ENCODE peak calls at places on chromosome 10, in five cellular contexts. F is heart left ventricle, Z is H54, V is IMR-90, T is A549. H is an unnamed sample.

GRCh38 chr10:78445308-78445707 is 411.6 kb downstream of the RPS24 start:
- DNase-seq in F (no peak), Z (no peak), V (no peak), T (no peak), H (no peak)

GRCh38 chr10:84341983-84342382 is 13.6 kb downstream of the CCSER2 start:
- DNase-seq in F (no peak), Z (no peak), V (no peak), T (no peak), H (no peak)

GRCh38 chr10:127872871-127873600 is 19.7 kb downstream of the CLRN3 start:
- DNase-seq in F (no peak), Z (no peak), V (no peak), T (no peak), H (no peak)

GRCh38 chr10:85936180-85936579 is 430.4 kb downstream of the GRID1 start:
- DNase-seq in F (no peak), Z (no peak), V (no peak), T (no peak), H (no peak)

GRCh38 chr10:110138197-110138812 is 69.1 kb upstream of the MXI1 start:
- DNase-seq in F (no peak), Z (no peak), V (peak), T (peak), H (no peak)

GRCh38 chr10:71719464-71720303 is at the start of gene C10orf105:
- DNase-seq in F (no peak), Z (no peak), V (no peak), T (no peak), H (no peak)

GRCh38 chr10:43124574-43125273 is 13.5 kb upstream of the CSGALNACT2 start:
- DNase-seq in F (no peak), Z (no peak), V (no peak), T (no peak), H (no peak)

GRCh38 chr10:62354941-62355340 is 19.2 kb upstream of the ZNF365 start:
- DNase-seq in F (no peak), Z (no peak), V (peak), T (no peak), H (no peak)

GRCh38 chr10:26359670-26360069 is 78.5 kb upstream of the APBB1IP start:
- DNase-seq in F (no peak), Z (no peak), V (no peak), T (no peak), H (no peak)

GRCh38 chr10:107894521-107894920 is 730.0 kb upstream of the SORCS1 start:
- DNase-seq in F (no peak), Z (no peak), V (no peak), T (no peak), H (no peak)

GRCh38 chr10:100183482-100183881 is 2.3 kb downstream of the ERLIN1 start:
- DNase-seq in F (no peak), Z (no peak), V (peak), T (peak), H (no peak)

GRCh38 chr10:125982256-125982948 is 86.0 kb downstream of the FANK1 start:
- DNase-seq in F (no peak), Z (peak), V (peak), T (peak), H (peak)

GRCh38 chr10:271201-271600 is 135.9 kb downstream of the ZMYND11 start:
- DNase-seq in F (no peak), Z (no peak), V (peak), T (no peak), H (no peak)

GRCh38 chr10:44325157-44325556 is 59.7 kb downstream of the CXCL12 start:
- DNase-seq in F (no peak), Z (no peak), V (no peak), T (no peak), H (no peak)

GRCh38 chr10:1141261-1141660 is 85.1 kb downstream of the WDR37 start:
- DNase-seq in F (no peak), Z (no peak), V (no peak), T (no peak), H (no peak)

GRCh38 chr10:74813371-74813770 is 13.0 kb upstream of the KAT6B start:
- DNase-seq in F (no peak), Z (no peak), V (no peak), T (no peak), H (no peak)

GRCh38 chr10:106506509-106507265 is 657.8 kb downstream of the SORCS1 start:
- DNase-seq in F (no peak), Z (no peak), V (peak), T (no peak), H (no peak)

GRCh38 chr10:100334762-100335161 is 4.7 kb upstream of the PKD2L1 start:
- DNase-seq in F (no peak), Z (no peak), V (no peak), T (no peak), H (no peak)

GRCh38 chr10:73810735-73811465 is 498 bp downstream of the NDST2 start:
- DNase-seq in F (peak), Z (peak), V (no peak), T (peak), H (peak)

GRCh38 chr10:1295756-1296480 is 239.7 kb downstream of the WDR37 start:
- DNase-seq in F (no peak), Z (no peak), V (no peak), T (no peak), H (no peak)

GRCh38 chr10:78196964-78197363 is 163.3 kb downstream of the RPS24 start:
- DNase-seq in F (no peak), Z (peak), V (peak), T (peak), H (no peak)

GRCh38 chr10:23157691-23158369 is 34.3 kb upstream of the PTF1A start:
- DNase-seq in F (no peak), Z (peak), V (peak), T (peak), H (peak)

GRCh38 chr10:116753759-116754158 is 11.4 kb upstream of the HSPA12A start:
- DNase-seq in F (no peak), Z (no peak), V (peak), T (no peak), H (peak)

GRCh38 chr10:121485443-121486139 is 112.7 kb downstream of the FGFR2 start:
- DNase-seq in F (no peak), Z (no peak), V (no peak), T (no peak), H (no peak)

GRCh38 chr10:96675846-96676245 is 44.5 kb downstream of the PIK3AP1 start:
- DNase-seq in F (no peak), Z (no peak), V (no peak), T (no peak), H (no peak)

GRCh38 chr10:12707461-12708185 is 293.9 kb downstream of the CCDC3 start:
- DNase-seq in F (no peak), Z (peak), V (peak), T (peak), H (peak)
- TF ChIP-seq POLR2A in F (no peak), Z (no peak), V (peak), T (no peak), H (no peak)

GRCh38 chr10:131909929-131910328 is 9.1 kb downstream of the PPP2R2D start:
- DNase-seq in F (no peak), Z (no peak), V (no peak), T (no peak), H (no peak)

GRCh38 chr10:131909014-131909808 is 8.4 kb downstream of the PPP2R2D start:
- DNase-seq in F (no peak), Z (no peak), V (no peak), T (no peak), H (no peak)

GRCh38 chr10:131912620-131913019 is 11.8 kb downstream of the PPP2R2D start:
- DNase-seq in F (no peak), Z (no peak), V (no peak), T (no peak), H (no peak)

GRCh38 chr10:131910663-131911314 is 10.0 kb downstream of the PPP2R2D start:
- DNase-seq in F (no peak), Z (no peak), V (no peak), T (no peak), H (no peak)

GRCh38 chr10:131911451-131911850 is 10.6 kb downstream of the PPP2R2D start:
- DNase-seq in F (no peak), Z (no peak), V (no peak), T (no peak), H (no peak)
- TF ChIP-seq POLR2A in F (no peak), Z (no peak), V (no peak), T (no peak), H (no peak)

GRCh38 chr10:21336476-21337170 is 188.9 kb downstream of the SKIDA1 start:
- DNase-seq in F (peak), Z (no peak), V (peak), T (peak), H (peak)
- TF ChIP-seq POLR2A in F (no peak), Z (no peak), V (no peak), T (no peak), H (no peak)

GRCh38 chr10:3065622-3066021 is 1.7 kb upstream of the PFKP start:
- DNase-seq in F (no peak), Z (no peak), V (no peak), T (no peak), H (peak)

GRCh38 chr10:3062502-3063186 is 4.7 kb upstream of the PFKP start:
- DNase-seq in F (no peak), Z (no peak), V (no peak), T (no peak), H (no peak)

GRCh38 chr10:3067045-3067858 is at the start of gene PFKP:
- DNase-seq in F (peak), Z (peak), V (no peak), T (peak), H (peak)

GRCh38 chr10:3066317-3066931 is 924 bp upstream of the PFKP start:
- DNase-seq in F (no peak), Z (no peak), V (no peak), T (no peak), H (peak)

GRCh38 chr10:3064423-3064822 is 2.9 kb upstream of the PFKP start:
- DNase-seq in F (no peak), Z (no peak), V (no peak), T (no peak), H (no peak)
- TF ChIP-seq POLR2A in F (no peak), Z (no peak), V (no peak), T (no peak), H (no peak)

GRCh38 chr10:102121739-102122372 is 1.7 kb upstream of the LDB1 start:
- DNase-seq in F (no peak), Z (no peak), V (peak), T (no peak), H (peak)

GRCh38 chr10:102119417-102120141 is 589 bp downstream of the LDB1 start:
- DNase-seq in F (no peak), Z (peak), V (peak), T (peak), H (peak)

GRCh38 chr10:102118867-102119266 is 1.3 kb downstream of the LDB1 start:
- DNase-seq in F (no peak), Z (no peak), V (peak), T (no peak), H (peak)

GRCh38 chr10:102120987-102121738 is 995 bp upstream of the LDB1 start:
- DNase-seq in F (no peak), Z (peak), V (peak), T (no peak), H (peak)

GRCh38 chr10:102120142-102120986 is at the start of gene LDB1:
- DNase-seq in F (peak), Z (no peak), V (peak), T (peak), H (peak)
- TF ChIP-seq POLR2A in F (peak), Z (peak), V (peak), T (peak), H (peak)

DNA sequence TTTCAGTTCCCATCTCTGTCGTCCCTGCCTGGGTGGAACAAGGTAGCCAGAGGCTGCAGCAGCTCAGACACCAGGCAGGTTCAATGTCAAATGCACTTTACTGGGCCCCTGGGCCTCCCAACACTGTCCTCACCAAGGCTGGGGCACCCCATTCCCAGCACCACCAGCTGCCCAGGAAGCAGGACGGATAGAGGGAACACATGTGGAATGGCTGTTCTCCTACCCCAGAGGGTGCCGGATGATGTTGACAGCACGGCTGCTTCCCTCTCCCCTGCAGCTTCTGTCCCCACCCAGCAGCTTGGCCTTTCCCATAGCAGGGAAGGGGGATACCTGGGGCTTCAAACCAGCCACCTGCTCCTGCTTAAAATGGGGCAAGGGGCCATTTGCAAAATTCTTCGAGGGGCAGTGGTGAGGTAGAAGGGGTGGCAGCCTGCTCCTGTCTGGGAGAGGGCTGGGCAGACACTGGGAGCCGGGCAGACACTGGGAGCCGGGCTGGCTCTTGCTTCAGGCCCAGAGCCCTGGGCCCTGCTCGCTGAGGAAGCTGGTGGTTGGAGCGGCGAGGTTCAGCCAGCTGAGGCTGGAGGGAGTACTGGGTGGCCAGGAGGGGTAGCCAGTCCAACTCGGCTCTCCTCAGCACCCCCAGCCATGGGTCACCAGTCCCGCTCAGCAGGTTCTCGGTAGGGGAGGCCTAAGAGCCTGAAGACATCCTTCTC is 9.1 kb downstream of the POLL start:
- DNase-seq in F (no peak), Z (no peak), V (no peak), T (no peak), H (no peak)
- TF ChIP-seq POLR2A in F (no peak), Z (no peak), V (no peak), T (no peak), H (no peak)

GRCh38 chr10:13712799-13713581 is 126.2 kb downstream of the PRPF18 start:
- DNase-seq in F (peak), Z (peak), V (peak), T (peak), H (peak)
- TF ChIP-seq POLR2A in F (no peak), Z (no peak), V (no peak), T (no peak), H (no peak)